ENCODE peak calls at places on chromosomes 11 and 22, in four cellular contexts. E is HTR-8/SVneo, G is brain microvascular endothelial cell, W is ACHN. A is an unnamed sample.

GRCh38 chr22:26168934-26169311 is 339 bp upstream of the SEZ6L start:
- DNase-seq in G (no peak), E (no peak), W (no peak), A (no peak)

GRCh38 chr11:2813141-2813908 is 72.2 kb downstream of the CDKN1C start:
- DNase-seq in E (no peak), W (no peak), G (peak; percentile 83), A (no peak)

GRCh38 chr22:41001722-41002122 is 50.5 kb downstream of the RBX1 start:
- DNase-seq in E (peak; percentile 28), G (peak; percentile 11), W (no peak), A (no peak)

GRCh38 chr22:47309946-47310345 is 547.5 kb downstream of the TBC1D22A start:
- DNase-seq in W (no peak), G (no peak), E (no peak), A (no peak)

GRCh38 chr22:23835773-23836144 is 3.0 kb downstream of the DERL3 start:
- DNase-seq in W (no peak), E (no peak), G (no peak), A (no peak)

GRCh38 chr22:30562391-30562790 is 12.1 kb downstream of the GAL3ST1 start:
- DNase-seq in E (peak; percentile 20), G (no peak), W (peak; percentile 84), A (no peak)

GRCh38 chr22:28963362-28963761 is 80.0 kb downstream of the ZNRF3 start:
- DNase-seq in W (no peak), G (no peak), E (no peak), A (no peak)

GRCh38 chr11:46594785-46595184 is 962 bp upstream of the AMBRA1 start:
- DNase-seq in W (no peak), E (no peak), G (no peak), A (no peak)

GRCh38 chr22:47112994-47113879 is 350.8 kb downstream of the TBC1D22A start:
- DNase-seq in E (no peak), G (no peak), W (no peak), A (no peak)

GRCh38 chr22:44584256-44584902 is 86.3 kb upstream of the RTL6 start:
- DNase-seq in G (no peak), W (no peak), E (no peak), A (peak; percentile 26)

GRCh38 chr11:3854660-3854976 is 846 bp upstream of the STIM1 start:
- DNase-seq in G (no peak), W (no peak), E (no peak), A (no peak)

GRCh38 chr22:44023404-44024287 is 456 bp upstream of the PARVB start:
- DNase-seq in W (peak; percentile 55), G (no peak), E (peak; percentile 36), A (peak; percentile 72)